ENCODE peak calls at places on chromosomes 12 and 14, in six cellular contexts. T, I, U, B, R and G are unnamed samples.
A peak's percentile ranks its signal among the peaks of the same experiment; 100 is the strongest.

GRCh38 chr14:95875831-95876768 is 532 bp upstream of the TUNAR start:
- DNase-seq in I (no peak), B (no peak), R (no peak), U (no peak), T (no peak), G (no peak)

GRCh38 chr12:7265251-7265650 is 38.6 kb upstream of the ACSM4 start:
- DNase-seq in T (no peak), U (no peak), B (no peak), I (no peak), R (no peak), G (no peak)

GRCh38 chr12:51631591-51631990 is 40.6 kb downstream of the SCN8A start:
- DNase-seq in I (no peak), R (peak; percentile 82), U (no peak), B (no peak), T (no peak), G (no peak)

GRCh38 chr12:47033797-47034555 is 45.4 kb upstream of the PCED1B start:
- DNase-seq in T (no peak), U (no peak), B (no peak), R (no peak), I (no peak), G (no peak)

GRCh38 chr12:46546634-46547273 is 174.2 kb upstream of the SLC38A2 start:
- DNase-seq in T (no peak), I (no peak), R (peak; percentile 80), U (no peak), B (no peak), G (no peak)

GRCh38 chr14:49999216-49999761 is 106.4 kb downstream of the ARF6 start:
- DNase-seq in I (peak; percentile 82), R (peak; percentile 88), T (peak; percentile 95), U (peak; percentile 86), B (peak; percentile 82), G (peak; percentile 72)

GRCh38 chr12:57016348-57016747 is at the start of gene TAC3:
- DNase-seq in I (no peak), T (no peak), R (no peak), B (no peak), U (no peak), G (no peak)

GRCh38 chr12:43883748-43884147 is 47.9 kb downstream of the TMEM117 start:
- DNase-seq in B (no peak), I (no peak), T (no peak), U (no peak), R (no peak), G (no peak)

DNA sequence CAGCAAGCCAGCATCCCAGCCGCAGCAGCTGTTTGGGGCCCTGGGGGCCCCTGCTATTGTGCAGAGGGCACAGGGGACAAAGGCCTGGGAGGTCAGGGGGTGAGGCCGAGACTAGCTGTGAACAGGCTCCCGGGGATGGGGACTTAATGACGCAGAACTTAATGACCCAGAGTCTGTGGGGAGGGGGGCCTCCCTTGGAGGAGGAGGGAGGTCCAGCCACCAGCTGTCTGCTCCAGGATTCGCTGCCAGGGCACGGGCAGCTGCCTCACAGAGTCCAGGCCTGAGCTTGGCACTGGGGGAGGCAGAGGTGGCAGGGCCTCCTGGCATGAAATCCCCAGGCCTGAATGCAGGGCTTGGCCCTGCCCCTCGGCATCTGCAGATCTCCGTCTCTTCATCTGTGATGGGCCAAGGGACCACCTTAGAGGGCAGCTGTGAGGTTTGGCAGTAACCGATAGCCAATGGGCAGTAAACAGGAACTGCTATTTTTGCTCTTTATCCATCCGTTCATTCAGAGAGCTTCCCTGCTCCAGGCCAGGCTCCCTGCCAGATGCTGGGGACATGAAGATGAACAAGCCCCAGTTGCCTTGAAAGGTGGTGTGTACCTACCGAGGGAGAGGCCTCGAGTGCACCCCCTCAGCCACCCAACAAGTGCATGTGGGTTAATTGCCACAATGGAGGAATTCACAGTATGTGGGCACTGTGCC is 6.7 kb downstream of the FAM222A start:
- DNase-seq in R (no peak), T (no peak), U (no peak), B (peak; percentile 57), I (peak; percentile 48), G (peak; percentile 44)
- H3K4me1 ChIP-seq in R (peaks cover 2% of the 10 kb centered on the region), T (peaks cover 16% of the 10 kb centered on the region), U (peaks cover 6% of the 10 kb centered on the region), B (peaks cover 88% of the 10 kb centered on the region), I (peaks cover 29% of the 10 kb centered on the region), G (peaks cover 74% of the 10 kb centered on the region)

GRCh38 chr14:93079321-93079720 is 36.4 kb downstream of the ITPK1 start:
- DNase-seq in T (no peak), B (no peak), R (no peak), I (no peak), U (no peak), G (no peak)
- H3K4me1 ChIP-seq in T (peaks cover 35% of the 10 kb centered on the region), B (peaks cover 70% of the 10 kb centered on the region), R (peaks cover 4% of the 10 kb centered on the region), I (peaks cover 58% of the 10 kb centered on the region), U (peaks cover 2% of the 10 kb centered on the region), G (peaks cover 1% of the 10 kb centered on the region)

GRCh38 chr14:106670006-106670405 is 1143.6 kb downstream of the TMEM121 start:
- DNase-seq in R (no peak), U (no peak), B (no peak), T (no peak), I (no peak), G (no peak)
- H3K4me1 ChIP-seq in R (no peaks in the 10 kb centered on the region), U (no peaks in the 10 kb centered on the region), B (no peaks in the 10 kb centered on the region), T (no peaks in the 10 kb centered on the region), I (no peaks in the 10 kb centered on the region), G (no peaks in the 10 kb centered on the region)

GRCh38 chr12:2145433-2145832 is 92.6 kb downstream of the CACNA1C start:
- DNase-seq in R (no peak), I (no peak), U (no peak), B (no peak), T (no peak), G (no peak)
- H3K4me1 ChIP-seq in R (peaks cover 9% of the 10 kb centered on the region), I (peaks cover 32% of the 10 kb centered on the region), U (no peaks in the 10 kb centered on the region), B (peaks cover 98% of the 10 kb centered on the region), T (peaks cover 40% of the 10 kb centered on the region), G (no peaks in the 10 kb centered on the region)

GRCh38 chr14:61334197-61334701 is 12.9 kb downstream of the PRKCH start:
- DNase-seq in I (no peak), U (no peak), T (no peak), R (no peak), B (no peak), G (no peak)
- H3K4me1 ChIP-seq in I (peaks cover 57% of the 10 kb centered on the region), U (no peaks in the 10 kb centered on the region), T (no peaks in the 10 kb centered on the region), R (no peaks in the 10 kb centered on the region), B (peaks cover 78% of the 10 kb centered on the region), G (no peaks in the 10 kb centered on the region)

GRCh38 chr12:109710279-109710746 is 3.3 kb upstream of the FAM222A start:
- DNase-seq in I (no peak), U (no peak), T (no peak), R (no peak), B (no peak), G (no peak)

GRCh38 chr12:109707470-109707821 is 6.2 kb upstream of the FAM222A start:
- DNase-seq in I (no peak), T (no peak), R (no peak), B (no peak), U (no peak), G (no peak)

GRCh38 chr12:109709401-109710278 is 4.0 kb upstream of the FAM222A start:
- DNase-seq in T (no peak), R (no peak), I (no peak), B (no peak), U (no peak), G (peak; percentile 49)

GRCh38 chr12:109706747-109707469 is 6.7 kb upstream of the FAM222A start:
- DNase-seq in T (no peak), B (no peak), R (no peak), I (no peak), U (peak; percentile 61), G (peak; percentile 66)

DNA sequence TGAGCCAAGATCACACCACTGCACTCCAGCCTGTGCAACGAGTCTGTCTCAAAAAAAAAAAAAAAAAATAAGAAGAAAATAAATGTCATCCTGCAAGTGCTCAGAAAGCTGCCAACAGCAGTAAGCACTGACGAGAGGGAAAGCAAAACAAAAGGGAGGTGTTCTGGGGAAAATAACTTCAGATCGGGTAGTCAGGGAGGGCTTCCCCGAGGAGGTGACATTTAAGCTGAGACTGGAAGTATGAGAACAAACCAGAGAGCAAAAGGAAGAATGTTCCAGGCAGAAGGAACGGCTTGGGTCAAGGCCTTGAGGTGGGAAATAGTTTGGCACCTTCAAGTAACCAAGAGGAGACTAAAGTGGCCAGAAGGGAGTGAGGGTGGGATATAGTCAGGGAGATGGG is 4.7 kb upstream of the FAM222A start:
- DNase-seq in B (no peak), R (no peak), U (no peak), T (no peak), I (no peak), G (no peak)
- H3K4me1 ChIP-seq in B (peaks cover 19% of the 10 kb centered on the region), R (no peaks in the 10 kb centered on the region), U (peaks cover 11% of the 10 kb centered on the region), T (peaks cover 3% of the 10 kb centered on the region), I (peaks cover 16% of the 10 kb centered on the region), G (peaks cover 64% of the 10 kb centered on the region)

DNA sequence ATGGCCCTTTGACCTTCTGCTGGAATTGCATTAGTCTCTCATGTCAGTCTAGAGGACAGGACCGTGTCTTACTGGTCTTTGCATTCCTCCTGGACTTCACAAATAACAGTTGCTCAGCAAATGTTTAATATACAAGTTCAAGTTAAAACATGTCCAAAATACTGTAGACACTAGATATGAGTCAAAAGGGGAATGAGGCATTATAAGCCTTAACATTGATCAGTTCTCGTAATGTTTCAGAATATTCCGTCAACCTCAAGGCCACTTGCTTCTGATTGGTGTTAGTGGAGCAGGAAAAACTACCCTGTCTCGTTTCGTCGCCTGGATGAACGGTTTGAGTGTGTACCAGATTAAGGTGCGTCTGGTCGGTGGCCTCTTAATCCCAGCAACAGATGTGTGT is 59.9 kb downstream of the HSP90AA1 start:
- DNase-seq in R (no peak), U (no peak), B (no peak), I (no peak), T (no peak), G (no peak)
- H3K4me1 ChIP-seq in R (peaks cover 13% of the 10 kb centered on the region), U (peaks cover 11% of the 10 kb centered on the region), B (no peaks in the 10 kb centered on the region), I (no peaks in the 10 kb centered on the region), T (no peaks in the 10 kb centered on the region), G (no peaks in the 10 kb centered on the region)